ENCODE peak calls at places on chromosomes 1 and 21, in nine cellular contexts. One of them, this sample, is unnamed.

GRCh38 chr1:168136709-168137514 is at the start of gene GPR161:
- DNase-seq in PC-3: peak
- DNase-seq in endothelial cell: peak
- DNase-seq in tibial nerve: peak
- DNase-seq in ovary: peak
- DNase-seq in GM23338: peak
- DNase-seq in body of pancreas: peak
- DNase-seq in bronchial epithelial cell: peak
- DNase-seq in brain microvascular endothelial cell: no peak
- DNase-seq in this sample: peak

GRCh38 chr1:16189003-16189402 is 23.4 kb downstream of the ARHGEF19 start:
- DNase-seq in PC-3: peak
- DNase-seq in endothelial cell: no peak
- DNase-seq in tibial nerve: no peak
- DNase-seq in ovary: no peak
- DNase-seq in GM23338: no peak
- DNase-seq in body of pancreas: no peak
- DNase-seq in bronchial epithelial cell: peak
- DNase-seq in brain microvascular endothelial cell: no peak
- DNase-seq in this sample: no peak

GRCh38 chr21:42194863-42195262 is 24.1 kb upstream of the ABCG1 start:
- DNase-seq in PC-3: no peak
- DNase-seq in endothelial cell: no peak
- DNase-seq in tibial nerve: no peak
- DNase-seq in ovary: no peak
- DNase-seq in GM23338: no peak
- DNase-seq in body of pancreas: no peak
- DNase-seq in bronchial epithelial cell: no peak
- DNase-seq in brain microvascular endothelial cell: no peak
- DNase-seq in this sample: no peak

GRCh38 chr1:110783292-110783918 is 89.5 kb upstream of the CD53 start:
- DNase-seq in PC-3: peak
- DNase-seq in endothelial cell: peak
- DNase-seq in tibial nerve: peak
- DNase-seq in ovary: peak
- DNase-seq in GM23338: peak
- DNase-seq in body of pancreas: peak
- DNase-seq in bronchial epithelial cell: peak
- DNase-seq in brain microvascular endothelial cell: peak
- DNase-seq in this sample: peak

GRCh38 chr1:938088-938683 is 14.5 kb downstream of the SAMD11 start:
- DNase-seq in PC-3: peak
- DNase-seq in endothelial cell: peak
- DNase-seq in tibial nerve: no peak
- DNase-seq in ovary: no peak
- DNase-seq in GM23338: no peak
- DNase-seq in body of pancreas: peak
- DNase-seq in bronchial epithelial cell: peak
- DNase-seq in brain microvascular endothelial cell: no peak
- DNase-seq in this sample: peak

GRCh38 chr1:162357681-162358266 is 18.9 kb downstream of the SPATA46 start:
- DNase-seq in PC-3: peak
- DNase-seq in endothelial cell: peak
- DNase-seq in tibial nerve: no peak
- DNase-seq in ovary: no peak
- DNase-seq in GM23338: peak
- DNase-seq in body of pancreas: no peak
- DNase-seq in bronchial epithelial cell: peak
- DNase-seq in brain microvascular endothelial cell: peak
- DNase-seq in this sample: peak

GRCh38 chr1:36161656-36162531 is 5.9 kb downstream of the MAP7D1 start:
- DNase-seq in PC-3: peak
- DNase-seq in endothelial cell: no peak
- DNase-seq in tibial nerve: no peak
- DNase-seq in ovary: no peak
- DNase-seq in GM23338: peak
- DNase-seq in body of pancreas: peak
- DNase-seq in bronchial epithelial cell: peak
- DNase-seq in brain microvascular endothelial cell: peak
- DNase-seq in this sample: peak

GRCh38 chr1:53291574-53291973 is 36.3 kb downstream of the LRP8 start:
- DNase-seq in PC-3: peak
- DNase-seq in endothelial cell: no peak
- DNase-seq in tibial nerve: no peak
- DNase-seq in ovary: no peak
- DNase-seq in GM23338: no peak
- DNase-seq in body of pancreas: no peak
- DNase-seq in bronchial epithelial cell: no peak
- DNase-seq in brain microvascular endothelial cell: peak
- DNase-seq in this sample: no peak

GRCh38 chr1:30515746-30516504 is 207.5 kb downstream of the MATN1 start:
- DNase-seq in PC-3: no peak
- DNase-seq in endothelial cell: no peak
- DNase-seq in tibial nerve: no peak
- DNase-seq in ovary: no peak
- DNase-seq in GM23338: no peak
- DNase-seq in body of pancreas: no peak
- DNase-seq in bronchial epithelial cell: no peak
- DNase-seq in brain microvascular endothelial cell: no peak
- DNase-seq in this sample: no peak

GRCh38 chr21:16536661-16537359 is 807.0 kb downstream of the USP25 start:
- DNase-seq in PC-3: peak
- DNase-seq in endothelial cell: no peak
- DNase-seq in tibial nerve: no peak
- DNase-seq in ovary: no peak
- DNase-seq in GM23338: no peak
- DNase-seq in body of pancreas: no peak
- DNase-seq in bronchial epithelial cell: peak
- DNase-seq in brain microvascular endothelial cell: no peak
- DNase-seq in this sample: no peak

GRCh38 chr1:17177654-17178053 is 27.3 kb upstream of the PADI1 start:
- DNase-seq in PC-3: no peak
- DNase-seq in endothelial cell: no peak
- DNase-seq in tibial nerve: no peak
- DNase-seq in ovary: no peak
- DNase-seq in GM23338: no peak
- DNase-seq in body of pancreas: no peak
- DNase-seq in bronchial epithelial cell: no peak
- DNase-seq in brain microvascular endothelial cell: no peak
- DNase-seq in this sample: no peak

GRCh38 chr1:84174051-84174556 is 30.0 kb downstream of the PRKACB start:
- DNase-seq in PC-3: peak
- DNase-seq in endothelial cell: no peak
- DNase-seq in tibial nerve: no peak
- DNase-seq in ovary: no peak
- DNase-seq in GM23338: peak
- DNase-seq in body of pancreas: no peak
- DNase-seq in bronchial epithelial cell: peak
- DNase-seq in brain microvascular endothelial cell: peak
- DNase-seq in this sample: peak

GRCh38 chr21:42164064-42164789 is 54.7 kb upstream of the ABCG1 start:
- DNase-seq in PC-3: peak
- DNase-seq in endothelial cell: peak
- DNase-seq in tibial nerve: peak
- DNase-seq in ovary: no peak
- DNase-seq in GM23338: peak
- DNase-seq in body of pancreas: peak
- DNase-seq in bronchial epithelial cell: no peak
- DNase-seq in brain microvascular endothelial cell: no peak
- DNase-seq in this sample: peak

GRCh38 chr1:208174736-208175507 is 69.3 kb downstream of the PLXNA2 start:
- DNase-seq in PC-3: no peak
- DNase-seq in endothelial cell: no peak
- DNase-seq in tibial nerve: no peak
- DNase-seq in ovary: no peak
- DNase-seq in GM23338: no peak
- DNase-seq in body of pancreas: no peak
- DNase-seq in bronchial epithelial cell: no peak
- DNase-seq in brain microvascular endothelial cell: peak
- DNase-seq in this sample: no peak

GRCh38 chr1:16717174-16718108 is 22.9 kb upstream of the RNU1-4 start:
- DNase-seq in PC-3: peak
- DNase-seq in endothelial cell: peak
- DNase-seq in tibial nerve: no peak
- DNase-seq in ovary: no peak
- DNase-seq in GM23338: no peak
- DNase-seq in body of pancreas: peak
- DNase-seq in bronchial epithelial cell: no peak
- DNase-seq in brain microvascular endothelial cell: no peak
- DNase-seq in this sample: no peak

GRCh38 chr1:211701733-211702132 is 26.3 kb upstream of the NEK2 start:
- DNase-seq in PC-3: no peak
- DNase-seq in endothelial cell: no peak
- DNase-seq in tibial nerve: no peak
- DNase-seq in ovary: no peak
- DNase-seq in GM23338: no peak
- DNase-seq in body of pancreas: no peak
- DNase-seq in bronchial epithelial cell: peak
- DNase-seq in brain microvascular endothelial cell: no peak
- DNase-seq in this sample: no peak

GRCh38 chr1:3564921-3565831 is 46.1 kb downstream of the MEGF6 start:
- DNase-seq in PC-3: peak
- DNase-seq in endothelial cell: peak
- DNase-seq in tibial nerve: no peak
- DNase-seq in ovary: no peak
- DNase-seq in GM23338: peak
- DNase-seq in body of pancreas: no peak
- DNase-seq in bronchial epithelial cell: no peak
- DNase-seq in brain microvascular endothelial cell: no peak
- DNase-seq in this sample: peak

GRCh38 chr1:246681822-246682221 is 42.4 kb upstream of the SCCPDH start:
- DNase-seq in PC-3: no peak
- DNase-seq in endothelial cell: no peak
- DNase-seq in tibial nerve: no peak
- DNase-seq in ovary: no peak
- DNase-seq in GM23338: no peak
- DNase-seq in body of pancreas: peak
- DNase-seq in bronchial epithelial cell: no peak
- DNase-seq in brain microvascular endothelial cell: no peak
- DNase-seq in this sample: no peak

GRCh38 chr1:20481158-20481617 is 4.8 kb downstream of the CAMK2N1 start:
- DNase-seq in PC-3: peak
- DNase-seq in endothelial cell: no peak
- DNase-seq in tibial nerve: no peak
- DNase-seq in ovary: no peak
- DNase-seq in GM23338: no peak
- DNase-seq in body of pancreas: no peak
- DNase-seq in bronchial epithelial cell: peak
- DNase-seq in brain microvascular endothelial cell: no peak
- DNase-seq in this sample: peak

GRCh38 chr1:219312967-219313366 is 139.3 kb downstream of the LYPLAL1 start:
- DNase-seq in PC-3: peak
- DNase-seq in endothelial cell: no peak
- DNase-seq in tibial nerve: no peak
- DNase-seq in ovary: no peak
- DNase-seq in GM23338: no peak
- DNase-seq in body of pancreas: no peak
- DNase-seq in bronchial epithelial cell: peak
- DNase-seq in brain microvascular endothelial cell: peak
- DNase-seq in this sample: no peak

GRCh38 chr1:81598623-81599022 is 202.1 kb upstream of the ADGRL2 start:
- DNase-seq in PC-3: no peak
- DNase-seq in endothelial cell: no peak
- DNase-seq in tibial nerve: no peak
- DNase-seq in ovary: no peak
- DNase-seq in GM23338: no peak
- DNase-seq in body of pancreas: no peak
- DNase-seq in bronchial epithelial cell: no peak
- DNase-seq in brain microvascular endothelial cell: no peak
- DNase-seq in this sample: no peak

GRCh38 chr1:173532237-173532636 is 55.1 kb downstream of the PRDX6 start:
- DNase-seq in PC-3: no peak
- DNase-seq in endothelial cell: no peak
- DNase-seq in tibial nerve: no peak
- DNase-seq in ovary: no peak
- DNase-seq in GM23338: no peak
- DNase-seq in body of pancreas: no peak
- DNase-seq in bronchial epithelial cell: no peak
- DNase-seq in brain microvascular endothelial cell: no peak
- DNase-seq in this sample: no peak
- TF ChIP-seq CTCF in PC-3: no peak
- TF ChIP-seq CTCF in endothelial cell: no peak
- TF ChIP-seq CTCF in tibial nerve: no peak
- TF ChIP-seq CTCF in ovary: no peak
- TF ChIP-seq CTCF in GM23338: no peak
- TF ChIP-seq CTCF in body of pancreas: no peak
- TF ChIP-seq CTCF in bronchial epithelial cell: no peak
- TF ChIP-seq CTCF in brain microvascular endothelial cell: no peak
- TF ChIP-seq CTCF in this sample: no peak

DNA sequence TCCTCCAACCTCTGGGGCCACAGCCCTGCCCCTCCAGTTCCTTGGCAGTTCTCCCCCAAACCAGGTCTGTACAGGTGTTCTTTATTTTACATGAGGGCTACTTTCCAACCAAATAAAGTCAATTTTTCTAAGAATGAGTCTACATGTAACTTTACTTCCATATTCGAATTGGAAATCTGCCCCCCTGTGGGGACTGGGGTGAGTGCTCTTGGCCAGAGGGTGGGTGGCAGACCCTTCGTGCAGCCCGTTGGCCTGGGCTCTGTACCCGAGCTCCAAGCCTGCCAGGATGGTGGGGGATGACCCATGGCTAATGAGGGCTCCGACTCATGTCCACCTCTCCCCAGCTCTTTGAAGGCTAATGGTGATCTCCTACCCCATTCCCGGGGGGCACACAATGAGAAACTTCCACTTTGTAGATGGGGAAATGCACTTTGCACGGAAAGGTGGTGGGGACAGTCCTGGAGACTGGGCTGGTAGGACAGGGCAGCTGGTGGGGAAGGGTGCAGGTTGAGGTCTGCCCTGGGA is 589 bp upstream of the CATSPER4 start:
- DNase-seq in PC-3: no peak
- DNase-seq in endothelial cell: no peak
- DNase-seq in tibial nerve: no peak
- DNase-seq in ovary: no peak
- DNase-seq in GM23338: no peak
- DNase-seq in body of pancreas: no peak
- DNase-seq in bronchial epithelial cell: no peak
- DNase-seq in brain microvascular endothelial cell: no peak
- DNase-seq in this sample: no peak
- TF ChIP-seq CTCF in PC-3: peak
- TF ChIP-seq CTCF in endothelial cell: no peak
- TF ChIP-seq CTCF in tibial nerve: no peak
- TF ChIP-seq CTCF in ovary: no peak
- TF ChIP-seq CTCF in GM23338: no peak
- TF ChIP-seq CTCF in body of pancreas: no peak
- TF ChIP-seq CTCF in bronchial epithelial cell: no peak
- TF ChIP-seq CTCF in brain microvascular endothelial cell: no peak
- TF ChIP-seq CTCF in this sample: no peak

GRCh38 chr1:226661965-226662364 is 77.1 kb downstream of the ITPKB start:
- DNase-seq in PC-3: no peak
- DNase-seq in endothelial cell: peak
- DNase-seq in tibial nerve: no peak
- DNase-seq in ovary: no peak
- DNase-seq in GM23338: no peak
- DNase-seq in body of pancreas: no peak
- DNase-seq in bronchial epithelial cell: no peak
- DNase-seq in brain microvascular endothelial cell: no peak
- DNase-seq in this sample: no peak
- TF ChIP-seq CTCF in PC-3: no peak
- TF ChIP-seq CTCF in endothelial cell: no peak
- TF ChIP-seq CTCF in tibial nerve: no peak
- TF ChIP-seq CTCF in ovary: no peak
- TF ChIP-seq CTCF in GM23338: no peak
- TF ChIP-seq CTCF in body of pancreas: no peak
- TF ChIP-seq CTCF in bronchial epithelial cell: no peak
- TF ChIP-seq CTCF in brain microvascular endothelial cell: peak
- TF ChIP-seq CTCF in this sample: no peak

GRCh38 chr21:29025328-29025713 is 853 bp downstream of the USP16 start:
- DNase-seq in PC-3: peak
- DNase-seq in endothelial cell: no peak
- DNase-seq in tibial nerve: no peak
- DNase-seq in ovary: no peak
- DNase-seq in GM23338: peak
- DNase-seq in body of pancreas: no peak
- DNase-seq in bronchial epithelial cell: peak
- DNase-seq in brain microvascular endothelial cell: peak
- DNase-seq in this sample: no peak
- TF ChIP-seq CTCF in PC-3: no peak
- TF ChIP-seq CTCF in endothelial cell: no peak
- TF ChIP-seq CTCF in tibial nerve: no peak
- TF ChIP-seq CTCF in ovary: no peak
- TF ChIP-seq CTCF in GM23338: no peak
- TF ChIP-seq CTCF in body of pancreas: no peak
- TF ChIP-seq CTCF in bronchial epithelial cell: no peak
- TF ChIP-seq CTCF in brain microvascular endothelial cell: no peak
- TF ChIP-seq CTCF in this sample: no peak